ENCODE peak calls at places on chromosomes 16 and 17, in nine cellular contexts. Z is AG08396; U is neural crest cell; H is nephron progenitor cell; X is amygdala; B is T-helper 1 cell; C is NCI-H1417; S is naive thymus-derived CD8-positive, alpha-beta T cell; D is AG10803. W is an unnamed sample.
A peak's percentile ranks its signal among the peaks of the same experiment; 100 is the strongest.

GRCh38 chr17:13698832-13699231 is 97.1 kb upstream of the HS3ST3A1 start:
- DNase-seq in Z (no peak), U (no peak), H (no peak), X (no peak), B (no peak), C (no peak), S (no peak), D (no peak), W (no peak)

GRCh38 chr17:3724373-3725077 is 822 bp downstream of the HASPIN start:
- DNase-seq in Z (peak; percentile 27), U (no peak), H (no peak), X (no peak), B (no peak), C (no peak), S (no peak), D (no peak), W (no peak)

GRCh38 chr17:59377410-59377809 is 46.0 kb downstream of the YPEL2 start:
- DNase-seq in Z (no peak), U (no peak), H (no peak), X (no peak), B (no peak), C (peak; percentile 59), S (no peak), D (peak; percentile 80), W (no peak)

GRCh38 chr17:19384723-19385391 is 2.1 kb downstream of the MFAP4 start:
- DNase-seq in Z (peak; percentile 84), U (no peak), H (no peak), X (peak; percentile 89), B (no peak), C (no peak), S (no peak), D (peak; percentile 97), W (peak; percentile 29)

GRCh38 chr16:55021595-55022475 is 91.2 kb downstream of the IRX5 start:
- DNase-seq in Z (peak; percentile 28), U (no peak), H (no peak), X (no peak), B (no peak), C (no peak), S (no peak), D (peak; percentile 33), W (no peak)

GRCh38 chr17:6304894-6305612 is 129.9 kb downstream of the AIPL1 start:
- DNase-seq in Z (no peak), U (no peak), H (no peak), X (no peak), B (no peak), C (peak; percentile 84), S (no peak), D (no peak), W (no peak)

GRCh38 chr16:66740533-66740932 is 10.9 kb downstream of the DYNC1LI2 start:
- DNase-seq in Z (no peak), U (no peak), H (no peak), X (no peak), B (no peak), C (no peak), S (no peak), D (no peak), W (no peak)

GRCh38 chr17:4560837-4561241 is 462 bp upstream of the GGT6 start:
- DNase-seq in Z (no peak), U (no peak), H (no peak), X (no peak), B (no peak), C (no peak), S (no peak), D (peak; percentile 20), W (no peak)

GRCh38 chr17:76262732-76263344 is 2.3 kb upstream of the UBALD2 start:
- DNase-seq in Z (no peak), U (no peak), H (no peak), X (no peak), B (no peak), C (peak; percentile 53), S (peak; percentile 28), D (no peak), W (peak; percentile 76)

GRCh38 chr17:82384051-82384729 is 12.6 kb downstream of the UTS2R start:
- DNase-seq in Z (no peak), U (no peak), H (no peak), X (no peak), B (no peak), C (peak; percentile 73), S (no peak), D (no peak), W (no peak)

GRCh38 chr17:79800325-79801155 is 3.7 kb upstream of the CBX8 start:
- DNase-seq in Z (peak; percentile 59), U (no peak), H (peak; percentile 58), X (no peak), B (no peak), C (peak; percentile 68), S (no peak), D (peak; percentile 48), W (peak; percentile 49)

GRCh38 chr16:57126412-57126811 is 34.0 kb downstream of the CPNE2 start:
- DNase-seq in Z (no peak), U (no peak), H (no peak), X (no peak), B (no peak), C (no peak), S (no peak), D (no peak), W (no peak)

GRCh38 chr16:31713945-31714898 is 159.4 kb upstream of the ZNF267 start:
- DNase-seq in Z (no peak), U (peak; percentile 32), H (no peak), X (no peak), B (no peak), C (peak; percentile 35), S (no peak), D (no peak), W (no peak)

GRCh38 chr17:8904201-8904600 is 36.7 kb upstream of the PIK3R6 start:
- DNase-seq in Z (no peak), U (no peak), H (no peak), X (no peak), B (no peak), C (no peak), S (no peak), D (no peak), W (no peak)

GRCh38 chr17:31085563-31085962 is 9.2 kb upstream of the NF1 start:
- DNase-seq in Z (peak; percentile 52), U (no peak), H (no peak), X (no peak), B (no peak), C (no peak), S (no peak), D (peak; percentile 79), W (no peak)

GRCh38 chr16:85037050-85037410 is 9.4 kb downstream of the KIAA0513 start:
- DNase-seq in Z (peak; percentile 36), U (no peak), H (no peak), X (no peak), B (no peak), C (no peak), S (no peak), D (peak; percentile 24), W (no peak)

GRCh38 chr17:12348476-12348875 is 317.2 kb upstream of the MYOCD start:
- DNase-seq in Z (no peak), U (no peak), H (no peak), X (no peak), B (no peak), C (no peak), S (no peak), D (no peak), W (no peak)

GRCh38 chr16:82181456-82182185 is 11.6 kb upstream of the MPHOSPH6 start:
- DNase-seq in Z (no peak), U (no peak), H (no peak), X (no peak), B (no peak), C (peak; percentile 80), S (no peak), D (no peak), W (no peak)

GRCh38 chr17:9904277-9905077 is 594 bp downstream of the RCVRN start:
- DNase-seq in Z (no peak), U (no peak), H (no peak), X (no peak), B (no peak), C (no peak), S (no peak), D (no peak), W (no peak)

GRCh38 chr17:33968350-33969044 is 286.6 kb upstream of the CCL2 start:
- DNase-seq in Z (no peak), U (no peak), H (no peak), X (no peak), B (no peak), C (no peak), S (peak; percentile 11), D (no peak), W (peak; percentile 0)

GRCh38 chr16:81500833-81501521 is 56.4 kb downstream of the CMIP start:
- DNase-seq in Z (peak; percentile 38), U (no peak), H (no peak), X (no peak), B (no peak), C (no peak), S (no peak), D (peak; percentile 71), W (peak; percentile 88)

GRCh38 chr17:19338031-19338990 is 24.2 kb downstream of the B9D1 start:
- DNase-seq in Z (peak; percentile 61), U (peak; percentile 52), H (peak; percentile 61), X (no peak), B (peak; percentile 54), C (peak; percentile 2), S (peak; percentile 64), D (peak; percentile 22), W (no peak)

GRCh38 chr17:63516910-63517824 is 6.0 kb upstream of the KCNH6 start:
- DNase-seq in Z (peak; percentile 67), U (no peak), H (no peak), X (no peak), B (no peak), C (no peak), S (no peak), D (peak; percentile 48), W (no peak)

GRCh38 chr17:66655861-66656260 is 179.1 kb upstream of the CACNG5 start:
- DNase-seq in Z (peak; percentile 40), U (no peak), H (no peak), X (peak; percentile 26), B (no peak), C (no peak), S (no peak), D (peak; percentile 49), W (no peak)

GRCh38 chr17:44124118-44124438 is 637 bp upstream of the HDAC5 start:
- DNase-seq in Z (no peak), U (no peak), H (no peak), X (no peak), B (no peak), C (no peak), S (no peak), D (no peak), W (no peak)

GRCh38 chr17:38868095-38868967 is 1.5 kb upstream of the LASP1 start:
- DNase-seq in Z (peak; percentile 53), U (no peak), H (peak; percentile 60), X (no peak), B (no peak), C (no peak), S (no peak), D (peak; percentile 55), W (no peak)

GRCh38 chr17:52170963-52171572 is 12.6 kb upstream of the CA10 start:
- DNase-seq in Z (no peak), U (peak; percentile 39), H (peak; percentile 50), X (no peak), B (no peak), C (peak; percentile 50), S (no peak), D (no peak), W (no peak)

GRCh38 chr17:48494335-48494734 is 36.5 kb downstream of the HOXB1 start:
- DNase-seq in Z (peak; percentile 65), U (no peak), H (no peak), X (no peak), B (no peak), C (no peak), S (no peak), D (peak; percentile 69), W (no peak)

GRCh38 chr16:5653789-5654188 is 556.2 kb upstream of the EEF2KMT start:
- DNase-seq in Z (no peak), U (no peak), H (no peak), X (no peak), B (no peak), C (no peak), S (no peak), D (no peak), W (no peak)

GRCh38 chr16:22664561-22664997 is 149.4 kb upstream of the HS3ST2 start:
- DNase-seq in Z (no peak), U (no peak), H (no peak), X (no peak), B (no peak), C (peak; percentile 36), S (no peak), D (no peak), W (no peak)

GRCh38 chr17:12866244-12866643 is 76.9 kb downstream of the ARHGAP44 start:
- DNase-seq in Z (no peak), U (no peak), H (no peak), X (no peak), B (no peak), C (no peak), S (no peak), D (no peak), W (no peak)